ENCODE peak calls at places on chromosomes 3 and 15, in six cellular contexts. E is esophagus squamous epithelium, N is body of pancreas, F is H1, C is uterus, V is heart left ventricle. K is an unnamed sample. For H3K4me1, the result is how much of the 10 kb centered on the place peaks cover.

GRCh38 chr3:194749631-194750271 is 64.1 kb downstream of the FAM43A start:
- DNase-seq in E (no peak), N (no peak), F (no peak), C (no peak), V (no peak), K (no peak)

GRCh38 chr3:187979543-187979942 is 174.4 kb upstream of the LPP start:
- DNase-seq in E (no peak), N (no peak), F (no peak), C (no peak), V (no peak), K (no peak)

GRCh38 chr3:112042842-112043280 is 8.3 kb downstream of the TMPRSS7 start:
- DNase-seq in E (no peak), N (no peak), F (no peak), C (no peak), V (no peak), K (no peak)

GRCh38 chr3:197942956-197943556 is 6.9 kb upstream of the RPL35A start:
- DNase-seq in E (no peak), N (no peak), F (no peak), C (no peak), V (no peak), K (no peak)

GRCh38 chr3:185332026-185332735 is 30.8 kb upstream of the MAP3K13 start:
- DNase-seq in E (no peak), N (no peak), F (no peak), C (no peak), V (no peak), K (no peak)

GRCh38 chr15:70584838-70585706 is 178.3 kb downstream of the UACA start:
- DNase-seq in E (no peak), N (peak), F (peak), C (no peak), V (no peak), K (no peak)

GRCh38 chr3:128499724-128500275 is 6.8 kb upstream of the GATA2 start:
- DNase-seq in E (no peak), N (no peak), F (peak), C (no peak), V (no peak), K (no peak)

GRCh38 chr3:125959317-125960065 is 9.5 kb upstream of the ROPN1B start:
- DNase-seq in E (no peak), N (no peak), F (no peak), C (no peak), V (no peak), K (no peak)

GRCh38 chr3:112979244-112979832 is 4.4 kb upstream of the CD200R1 start:
- DNase-seq in E (no peak), N (no peak), F (no peak), C (no peak), V (no peak), K (no peak)

GRCh38 chr3:9915252-9916141 is 1.4 kb upstream of the IL17RC start:
- DNase-seq in E (no peak), N (peak), F (peak), C (peak), V (peak), K (peak)

GRCh38 chr3:155217591-155217990 is 75.9 kb downstream of the STRIT1 start:
- DNase-seq in E (no peak), N (no peak), F (no peak), C (no peak), V (no peak), K (no peak)

GRCh38 chr3:170642882-170643601 is 57.2 kb upstream of the SLC7A14 start:
- DNase-seq in E (no peak), N (no peak), F (no peak), C (no peak), V (peak), K (no peak)

GRCh38 chr3:72451840-72452239 is 396.4 kb downstream of the SHQ1 start:
- DNase-seq in E (no peak), N (no peak), F (no peak), C (no peak), V (no peak), K (no peak)

GRCh38 chr15:90571063-90571541 is 41.4 kb downstream of the CRTC3 start:
- DNase-seq in E (no peak), N (no peak), F (no peak), C (no peak), V (peak), K (peak)

GRCh38 chr3:48247401-48247807 is 6.5 kb downstream of the ZNF589 start:
- DNase-seq in E (no peak), N (no peak), F (no peak), C (no peak), V (no peak), K (no peak)

GRCh38 chr3:24237971-24238767 is 256.5 kb downstream of the THRB start:
- DNase-seq in E (no peak), N (peak), F (peak), C (peak), V (no peak), K (no peak)

GRCh38 chr15:101348643-101349496 is 53.8 kb upstream of the SNRPA1 start:
- DNase-seq in E (no peak), N (peak), F (no peak), C (no peak), V (no peak), K (no peak)

GRCh38 chr3:134364936-134365765 is 9.1 kb downstream of the AMOTL2 start:
- DNase-seq in E (no peak), N (no peak), F (no peak), C (no peak), V (no peak), K (no peak)

GRCh38 chr15:58448331-58448730 is 16.5 kb downstream of the LIPC start:
- DNase-seq in E (no peak), N (no peak), F (no peak), C (no peak), V (no peak), K (no peak)

GRCh38 chr3:188941103-188941502 is 230.7 kb upstream of the TPRG1 start:
- DNase-seq in E (no peak), N (no peak), F (no peak), C (no peak), V (peak), K (no peak)

GRCh38 chr15:79458491-79458890 is 26.4 kb downstream of the MINAR1 start:
- DNase-seq in E (no peak), N (no peak), F (no peak), C (no peak), V (no peak), K (no peak)

GRCh38 chr3:187777331-187778046 is 32.2 kb upstream of the BCL6 start:
- DNase-seq in E (no peak), N (no peak), F (no peak), C (no peak), V (no peak), K (no peak)

GRCh38 chr3:159821148-159821547 is 167.5 kb upstream of the IL12A start:
- DNase-seq in E (no peak), N (no peak), F (no peak), C (no peak), V (no peak), K (no peak)

GRCh38 chr3:12934431-12934830 is 93.1 kb upstream of the RPL32 start:
- DNase-seq in E (no peak), N (peak), F (no peak), C (peak), V (peak), K (peak)

GRCh38 chr3:12933901-12934300 is 92.5 kb upstream of the RPL32 start:
- DNase-seq in E (no peak), N (no peak), F (no peak), C (no peak), V (no peak), K (no peak)

GRCh38 chr3:12932754-12933153 is 91.4 kb upstream of the RPL32 start:
- DNase-seq in E (no peak), N (no peak), F (no peak), C (no peak), V (no peak), K (no peak)

GRCh38 chr3:12935861-12936830 is 94.8 kb upstream of the RPL32 start:
- DNase-seq in E (no peak), N (no peak), F (no peak), C (no peak), V (no peak), K (no peak)

DNA sequence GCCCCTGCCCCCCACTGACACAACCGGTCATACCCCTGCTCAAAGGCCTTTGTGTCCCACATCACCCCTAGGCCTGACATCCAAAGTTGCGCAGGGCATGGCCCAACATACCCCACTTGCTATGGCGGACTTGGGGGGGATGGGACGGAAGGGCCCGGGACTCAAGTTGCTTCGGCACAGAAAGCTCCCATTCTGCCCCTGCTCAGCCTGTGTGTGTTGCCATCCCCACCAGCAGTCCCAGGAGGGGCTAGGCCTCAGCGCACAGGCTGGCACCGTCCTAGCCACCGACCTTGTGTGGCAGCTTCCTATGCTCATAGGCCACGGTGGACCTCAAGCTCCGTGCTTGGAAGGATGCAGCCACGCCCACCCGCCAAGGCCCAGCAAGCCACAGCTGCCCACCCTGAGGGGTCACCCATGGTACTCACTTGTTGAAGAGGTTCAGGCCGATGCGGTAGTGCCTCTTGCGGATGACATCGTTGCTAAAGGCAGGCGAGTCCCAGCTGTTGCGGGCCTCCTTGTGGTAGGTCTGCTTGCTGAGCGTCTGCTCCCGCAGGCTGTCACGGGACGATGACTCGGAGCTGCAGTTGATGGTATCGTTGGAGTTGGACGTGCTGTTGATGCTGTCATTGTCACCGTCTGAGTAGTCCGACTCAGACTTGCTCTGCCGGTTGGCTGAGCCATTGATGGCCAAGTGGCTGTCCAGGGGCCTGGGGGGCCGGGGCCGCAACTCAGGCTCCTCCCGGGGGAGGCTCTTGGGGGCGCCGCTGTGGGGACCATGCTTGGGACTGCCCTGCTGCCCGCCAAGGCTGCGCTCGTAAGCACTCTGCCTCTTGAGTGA is 93.9 kb upstream of the RPL32 start:
- DNase-seq in E (no peak), N (no peak), F (no peak), C (no peak), V (no peak), K (no peak)
- H3K4me1 ChIP-seq in E (half or more), N (under half), F (under half), C (under half), V (under half), K (half or more)

DNA sequence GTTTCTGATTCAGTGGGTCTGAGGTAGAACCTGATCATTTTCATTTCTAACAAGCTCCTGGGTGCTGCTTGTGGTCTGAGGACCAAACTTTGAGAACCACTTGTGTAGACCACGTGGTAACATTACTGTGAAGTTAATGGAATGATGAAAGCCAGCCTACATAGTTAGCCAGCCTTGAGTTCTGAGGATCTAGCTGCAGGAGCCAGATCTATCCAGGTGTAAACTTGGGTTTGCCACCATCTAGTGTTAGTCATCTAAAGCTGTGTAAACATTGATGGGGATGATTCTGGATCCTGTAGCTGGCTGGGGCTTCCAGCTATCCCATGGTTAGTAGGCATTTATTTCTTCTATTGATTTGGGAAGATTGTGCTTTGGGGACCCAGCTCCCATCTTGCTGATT is 170.0 kb downstream of the TMEM108 start:
- DNase-seq in E (no peak), N (no peak), F (no peak), C (no peak), V (no peak), K (no peak)
- TF ChIP-seq CTCF in E (no peak), N (no peak), F (no peak), C (no peak), V (no peak), K (no peak)

GRCh38 chr15:88623632-88624031 is 2.5 kb downstream of the AEN start:
- DNase-seq in E (no peak), N (no peak), F (no peak), C (no peak), V (no peak), K (no peak)
- H3K4me3 ChIP-seq in E (no peak), N (no peak), F (peak), C (no peak), V (no peak), K (no peak)

DNA sequence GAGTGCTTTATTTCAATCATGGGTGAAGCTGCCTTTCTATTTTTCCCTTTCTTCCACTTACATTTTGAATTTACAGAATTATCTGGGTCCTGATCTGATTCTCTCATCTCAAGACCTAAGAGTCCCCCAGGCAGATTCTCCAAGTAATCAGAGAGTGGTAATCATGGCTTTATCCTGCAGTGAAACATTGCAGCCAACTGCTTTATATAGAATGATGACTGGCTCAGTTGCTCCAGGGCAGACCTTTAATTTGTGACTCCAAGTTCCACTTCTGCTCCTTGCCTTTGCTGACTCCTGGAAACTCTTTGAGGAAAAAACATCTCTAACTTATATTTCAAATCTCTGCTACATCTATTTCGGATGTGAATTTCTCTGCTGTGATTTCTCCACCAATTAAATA is 25.5 kb upstream of the NPTN start:
- DNase-seq in E (no peak), N (no peak), F (no peak), C (no peak), V (no peak), K (no peak)
- H3K4me1 ChIP-seq in E (under half), N (under half), F (under half), C (under half), V (under half), K (under half)

DNA sequence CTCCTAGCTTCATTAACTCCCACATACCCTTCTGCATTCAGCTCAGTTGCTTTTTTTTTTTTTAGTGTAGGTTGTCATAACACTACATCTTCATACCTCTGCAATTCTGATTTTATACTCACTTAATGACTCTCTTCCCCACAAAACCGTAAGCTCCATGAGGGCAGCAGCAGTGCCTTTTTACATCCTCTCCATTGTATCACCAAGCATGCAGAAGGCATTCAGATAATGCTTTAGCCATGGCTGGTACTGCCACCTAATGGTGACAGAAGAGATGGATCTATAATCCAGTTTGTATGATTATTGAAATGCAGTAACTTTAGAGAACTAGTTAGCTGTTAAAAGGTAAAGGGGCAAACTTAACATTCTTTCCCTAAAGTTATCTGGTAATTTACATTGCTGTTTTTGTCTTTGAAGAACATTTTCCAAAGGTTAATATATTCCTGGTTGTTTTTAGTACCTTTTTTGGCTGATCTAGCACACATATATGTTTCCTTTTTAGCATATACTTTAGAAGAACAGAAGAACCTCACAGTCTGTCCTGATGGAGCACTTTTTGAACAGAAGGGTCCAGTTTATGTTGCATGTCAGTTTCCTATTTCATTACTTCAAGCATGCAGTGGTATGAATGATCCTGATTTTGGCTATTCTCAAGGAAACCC is 36.8 kb downstream of the ATP1B3 start:
- DNase-seq in E (no peak), N (no peak), F (no peak), C (no peak), V (no peak), K (no peak)
- TF ChIP-seq CTCF in E (peak), N (peak), F (peak), C (peak), V (peak), K (peak)

DNA sequence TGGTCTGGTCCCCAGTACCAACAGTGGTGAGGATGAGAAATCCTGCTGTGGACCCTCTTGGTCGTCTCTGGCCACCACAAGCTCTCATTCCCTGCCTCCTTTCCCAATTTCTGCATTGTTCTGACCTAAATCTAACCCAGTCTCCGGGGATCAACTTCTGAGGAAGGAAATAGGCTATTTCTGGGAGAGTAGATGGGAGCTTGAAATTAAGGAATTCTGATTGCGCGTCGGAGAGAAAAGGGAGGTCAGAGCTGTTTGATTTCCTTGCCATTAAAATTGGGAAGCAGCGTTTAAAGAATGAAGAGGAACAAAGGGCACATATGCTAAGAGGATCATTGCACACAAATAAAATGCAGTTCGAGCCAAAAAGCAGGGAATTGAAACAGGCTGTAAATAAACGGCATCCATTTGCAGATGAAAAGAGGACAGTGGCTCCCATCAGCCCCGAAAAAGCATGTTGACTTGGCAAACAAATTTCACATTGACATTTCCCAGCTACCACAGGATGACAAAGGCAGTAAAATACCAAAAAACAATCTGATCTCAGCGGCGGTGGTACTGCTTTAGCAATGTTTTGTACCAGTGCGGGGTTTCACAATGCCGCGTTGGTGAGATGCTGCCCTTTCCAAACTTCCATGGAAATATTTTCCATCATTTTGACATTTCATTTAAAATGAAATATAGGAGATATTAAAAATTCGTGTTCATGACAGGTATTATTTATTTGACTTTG is 108.6 kb downstream of the SQOR start:
- DNase-seq in E (no peak), N (no peak), F (no peak), C (no peak), V (no peak), K (no peak)
- H3K4me3 ChIP-seq in E (no peak), N (no peak), F (no peak), C (no peak), V (peak), K (no peak)

DNA sequence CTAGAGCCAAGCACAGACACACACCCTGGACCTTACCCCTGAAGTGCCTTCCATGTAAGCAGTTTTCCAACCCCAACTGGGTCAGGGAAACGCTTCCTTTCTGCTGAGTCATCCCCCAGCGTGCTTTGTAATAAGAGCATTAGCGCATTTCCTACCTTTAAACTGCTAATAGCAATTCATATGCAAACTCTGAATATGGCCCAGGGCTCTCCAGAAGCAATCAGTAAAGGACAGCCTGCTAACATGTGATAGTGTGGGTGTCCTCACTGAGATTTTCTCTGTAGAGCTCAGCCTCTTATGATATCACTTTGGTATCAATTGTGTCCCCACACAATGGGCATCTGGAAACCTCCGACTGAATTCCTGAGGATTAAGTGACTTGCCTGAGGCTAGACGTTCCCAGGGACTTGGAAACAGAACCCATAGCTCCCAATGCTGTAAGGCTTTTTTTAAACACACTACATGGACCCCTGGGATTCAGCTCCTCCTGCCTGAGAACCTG is 5.6 kb downstream of the GABRB3 start:
- DNase-seq in E (no peak), N (no peak), F (peak), C (no peak), V (no peak), K (no peak)
- H3K4me1 ChIP-seq in E (under half), N (under half), F (under half), C (under half), V (under half), K (under half)

GRCh38 chr3:147392083-147392916 is 14.0 kb downstream of the ZIC4 start:
- DNase-seq in E (no peak), N (peak), F (peak), C (no peak), V (no peak), K (peak)
- TF ChIP-seq CTCF in E (no peak), N (no peak), F (peak), C (no peak), V (no peak), K (peak)